ENCODE peak calls at places on chromosomes 4 and X, in eight cellular contexts. H is HTR-8/SVneo; V is effector memory CD8-positive, alpha-beta T cell; F is A549; Q is thoracic aorta; C is NCI-H748 treated with DMSO at 0.1 percent for 48 hours; W is NCI-H2081; U is sigmoid colon. G is an unnamed sample.
A peak's percentile ranks its signal among the peaks of the same experiment; 100 is the strongest.

GRCh38 chr4:41538017-41538733 is at the start of gene LIMCH1:
- DNase-seq in H (no peak), V (no peak), F (no peak), Q (peak; percentile 65), C (no peak), W (no peak), U (peak; percentile 83), G (no peak)

GRCh38 chr4:159516556-159516955 is 413.7 kb downstream of the RAPGEF2 start:
- DNase-seq in H (no peak), V (no peak), F (no peak), Q (no peak), C (no peak), W (no peak), U (no peak), G (peak; percentile 60)

GRCh38 chrX:10239611-10240064 is 82.9 kb downstream of the CLCN4 start:
- DNase-seq in H (no peak), V (no peak), F (no peak), Q (no peak), C (no peak), W (no peak), U (peak; percentile 68), G (no peak)

GRCh38 chr4:75344915-75345314 is 169.3 kb downstream of the RCHY1 start:
- DNase-seq in H (peak; percentile 4), V (no peak), F (no peak), Q (no peak), C (no peak), W (no peak), U (no peak), G (peak; percentile 26)

GRCh38 chrX:148555101-148555500 is 54.7 kb downstream of the AFF2 start:
- DNase-seq in H (no peak), V (no peak), F (no peak), Q (no peak), C (no peak), W (no peak), U (no peak), G (no peak)

GRCh38 chr4:39046243-39046642 is 14.0 kb upstream of the TMEM156 start:
- DNase-seq in H (no peak), V (no peak), F (no peak), Q (no peak), C (no peak), W (no peak), U (no peak), G (no peak)

GRCh38 chr4:18934197-18934596 is 912.6 kb upstream of the LCORL start:
- DNase-seq in H (peak; percentile 7), V (no peak), F (no peak), Q (no peak), C (no peak), W (no peak), U (no peak), G (no peak)

GRCh38 chr4:39021631-39022030 is 10.6 kb downstream of the TMEM156 start:
- DNase-seq in H (no peak), V (no peak), F (no peak), Q (no peak), C (no peak), W (no peak), U (no peak), G (no peak)

GRCh38 chr4:20625460-20625859 is 74.8 kb upstream of the PACRGL start:
- DNase-seq in H (no peak), V (no peak), F (no peak), Q (no peak), C (no peak), W (no peak), U (no peak), G (no peak)

GRCh38 chr4:176191974-176192373 is 3.4 kb downstream of the SPATA4 start:
- DNase-seq in H (no peak), V (no peak), F (no peak), Q (no peak), C (peak; percentile 67), W (peak; percentile 54), U (no peak), G (no peak)

G was measured in astrocyte of the cerebellum.